ENCODE peak calls at places on chromosomes 12 and 14, in six cellular contexts. L is uterus; Z is heart left ventricle; V is WTC11; A is activated CD8-positive, alpha-beta T cell treated with anti-CD3 and anti-CD28 coated beads for 36 hours; I is mucosa of descending colon. G is an unnamed sample.

GRCh38 chr14:33934043-33934750 is 16.7 kb downstream of the EGLN3 start:
- DNase-seq in L (no peak), Z (no peak), V (no peak), A (no peak), I (no peak), G (no peak)

GRCh38 chr12:85036736-85037135 is 585 bp downstream of the LRRIQ1 start:
- DNase-seq in L (no peak), Z (no peak), V (no peak), A (no peak), I (no peak), G (no peak)

GRCh38 chr12:81330480-81330879 is 252.6 kb downstream of the ACSS3 start:
- DNase-seq in L (no peak), Z (no peak), V (no peak), A (no peak), I (no peak), G (no peak)

GRCh38 chr14:83975435-83976222 is 1554.3 kb upstream of the FLRT2 start:
- DNase-seq in L (no peak), Z (peak), V (no peak), A (no peak), I (peak), G (no peak)

GRCh38 chr14:69592923-69593677 is 18.3 kb upstream of the SUSD6 start:
- DNase-seq in L (peak), Z (no peak), V (no peak), A (no peak), I (no peak), G (no peak)

GRCh38 chr14:84825481-84825880 is 704.5 kb upstream of the FLRT2 start:
- DNase-seq in L (no peak), Z (no peak), V (no peak), A (no peak), I (no peak), G (no peak)

GRCh38 chr12:92360543-92360942 is 214.9 kb upstream of the BTG1 start:
- DNase-seq in L (no peak), Z (no peak), V (no peak), A (no peak), I (no peak), G (no peak)

GRCh38 chr12:106249411-106250135 is 1.8 kb upstream of the CKAP4 start:
- DNase-seq in L (no peak), Z (no peak), V (no peak), A (no peak), I (peak), G (peak)

GRCh38 chr12:124583854-124584253 is 16.4 kb upstream of the NCOR2 start:
- DNase-seq in L (no peak), Z (no peak), V (no peak), A (no peak), I (no peak), G (no peak)

GRCh38 chr14:104795781-104796681 is 483 bp upstream of the AKT1 start:
- DNase-seq in L (no peak), Z (peak), V (no peak), A (peak), I (peak), G (peak)

GRCh38 chr12:77049767-77050353 is 15.5 kb downstream of the E2F7 start:
- DNase-seq in L (no peak), Z (no peak), V (no peak), A (peak), I (no peak), G (peak)

GRCh38 chr14:89851031-89851430 is 103.5 kb downstream of the EFCAB11 start:
- DNase-seq in L (no peak), Z (no peak), V (no peak), A (no peak), I (no peak), G (no peak)

GRCh38 chr12:112107306-112107705 is 1.3 kb downstream of the NAA25 start:
- DNase-seq in L (no peak), Z (no peak), V (no peak), A (no peak), I (no peak), G (no peak)

GRCh38 chr12:25054783-25055144 is 105.9 kb upstream of the BCAT1 start:
- DNase-seq in L (no peak), Z (no peak), V (no peak), A (peak), I (no peak), G (no peak)

GRCh38 chr14:49892636-49893308 is at the start of gene ARF6:
- DNase-seq in L (peak), Z (peak), V (peak), A (peak), I (peak), G (peak)
- TF ChIP-seq CTCF in L (peak), Z (peak), V (no peak), A (no peak), I (peak), G (peak)

GRCh38 chr12:119025786-119026185 is 44.4 kb downstream of the SRRM4 start:
- DNase-seq in L (no peak), Z (no peak), V (no peak), A (no peak), I (no peak), G (no peak)

GRCh38 chr12:119016715-119017114 is 35.4 kb downstream of the SRRM4 start:
- DNase-seq in L (no peak), Z (no peak), V (no peak), A (no peak), I (no peak), G (no peak)

GRCh38 chr12:119024226-119024810 is 43.0 kb downstream of the SRRM4 start:
- DNase-seq in L (no peak), Z (no peak), V (no peak), A (no peak), I (no peak), G (no peak)

GRCh38 chr12:119020377-119021360 is 39.3 kb downstream of the SRRM4 start:
- DNase-seq in L (no peak), Z (peak), V (peak), A (peak), I (no peak), G (peak)
- TF ChIP-seq CTCF in L (no peak), Z (no peak), V (peak), A (no peak), I (no peak), G (peak)

GRCh38 chr14:93824076-93824475 is 35.8 kb upstream of the PRIMA1 start:
- DNase-seq in L (no peak), Z (no peak), V (no peak), A (no peak), I (no peak), G (no peak)

GRCh38 chr14:93818857-93819256 is 30.6 kb upstream of the PRIMA1 start:
- DNase-seq in L (no peak), Z (no peak), V (no peak), A (no peak), I (no peak), G (no peak)

GRCh38 chr14:93825235-93825553 is 36.9 kb upstream of the PRIMA1 start:
- DNase-seq in L (no peak), Z (no peak), V (no peak), A (no peak), I (no peak), G (no peak)

GRCh38 chr14:93829839-93830481 is 41.7 kb upstream of the PRIMA1 start:
- DNase-seq in L (no peak), Z (no peak), V (no peak), A (no peak), I (no peak), G (no peak)

DNA sequence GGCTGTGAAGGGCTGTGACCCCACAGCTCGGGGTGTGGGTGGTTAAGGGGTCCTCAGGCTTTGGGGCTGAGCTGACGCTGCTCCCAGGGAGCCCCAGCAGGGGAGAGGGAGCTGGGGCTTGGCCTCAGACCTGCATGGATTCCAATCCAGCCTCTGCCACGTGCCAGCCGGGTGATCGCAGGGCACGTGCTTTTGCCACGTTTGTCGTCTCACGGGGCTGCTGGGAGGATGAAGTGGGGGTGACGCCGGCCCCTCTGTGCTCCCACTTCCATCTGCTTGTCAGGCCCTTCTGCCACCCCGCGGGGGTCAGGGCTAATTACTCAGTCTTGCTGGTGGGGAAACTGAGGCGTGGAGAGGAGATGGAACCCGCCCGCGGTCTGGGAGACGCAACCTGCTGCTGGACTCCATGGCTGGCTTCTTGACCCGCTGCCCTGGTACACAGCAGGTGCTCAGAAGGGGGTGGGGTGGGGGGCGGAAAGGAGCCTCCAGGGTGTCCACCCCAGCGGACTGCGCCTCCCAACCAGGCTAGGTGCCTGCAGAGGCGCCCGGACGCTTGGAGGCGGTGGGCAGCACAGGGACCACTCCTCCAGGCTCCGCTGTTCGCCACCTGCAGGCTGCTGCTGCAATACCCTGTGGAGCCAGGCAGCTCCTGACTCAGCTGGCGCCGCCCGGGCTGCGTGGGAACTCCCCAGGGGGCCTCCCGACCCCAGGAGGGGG is 36.4 kb upstream of the PRIMA1 start:
- DNase-seq in L (no peak), Z (no peak), V (no peak), A (no peak), I (no peak), G (no peak)
- TF ChIP-seq CTCF in L (no peak), Z (no peak), V (no peak), A (no peak), I (no peak), G (no peak)

GRCh38 chr12:45547822-45548221 is 181.7 kb upstream of the ARID2 start:
- DNase-seq in L (no peak), Z (no peak), V (no peak), A (no peak), I (no peak), G (peak)
- TF ChIP-seq CTCF in L (no peak), Z (no peak), V (no peak), A (no peak), I (no peak), G (peak)

GRCh38 chr12:31362759-31363415 is 36.9 kb upstream of the SINHCAF start:
- DNase-seq in L (no peak), Z (no peak), V (peak), A (peak), I (peak), G (peak)
- TF ChIP-seq CTCF in L (no peak), Z (no peak), V (no peak), A (no peak), I (peak), G (peak)

GRCh38 chr12:45895961-45896360 is 94.4 kb downstream of the SCAF11 start:
- DNase-seq in L (no peak), Z (no peak), V (no peak), A (no peak), I (no peak), G (no peak)

GRCh38 chr12:45890276-45890675 is 100.1 kb downstream of the SCAF11 start:
- DNase-seq in L (no peak), Z (no peak), V (no peak), A (no peak), I (no peak), G (no peak)

GRCh38 chr12:45898094-45898493 is 92.3 kb downstream of the SCAF11 start:
- DNase-seq in L (no peak), Z (no peak), V (no peak), A (no peak), I (no peak), G (no peak)

GRCh38 chr12:45887544-45887943 is 102.8 kb downstream of the SCAF11 start:
- DNase-seq in L (no peak), Z (no peak), V (peak), A (no peak), I (no peak), G (no peak)

GRCh38 chr12:45893240-45893639 is 97.1 kb downstream of the SCAF11 start:
- DNase-seq in L (no peak), Z (no peak), V (no peak), A (peak), I (no peak), G (no peak)
- TF ChIP-seq CTCF in L (no peak), Z (no peak), V (no peak), A (no peak), I (no peak), G (no peak)